ENCODE peak calls at places on chromosomes 6 and 20, in eight cellular contexts. One of them, this sample, is unnamed.

GRCh38 chr6:147142684-147143245 is 61.5 kb upstream of the STXBP5 start:
- DNase-seq in HT1080: no peak
- DNase-seq in globus pallidus: no peak
- DNase-seq in RWPE1: no peak
- DNase-seq in fibroblast of lung: no peak
- DNase-seq in SJSA1: no peak
- DNase-seq in stimulated activated CD4-positive, alpha-beta T cell treated with anti-CD3 and anti-CD28 coated beads, Interleukin-4, amount 100 ng/mL, for 1 hour: no peak
- DNase-seq in colonic mucosa: no peak
- DNase-seq in this sample: no peak

GRCh38 chr20:9241721-9242427 is 173.0 kb downstream of the PLCB4 start:
- DNase-seq in stimulated activated CD4-positive, alpha-beta T cell treated with anti-CD3 and anti-CD28 coated beads, Interleukin-4, amount 100 ng/mL, for 1 hour: no peak
- DNase-seq in globus pallidus: no peak
- DNase-seq in fibroblast of lung: no peak
- DNase-seq in colonic mucosa: peak; percentile 38
- DNase-seq in SJSA1: no peak
- DNase-seq in RWPE1: no peak
- DNase-seq in HT1080: no peak
- DNase-seq in this sample: no peak

GRCh38 chr20:51525241-51526104 is 17.0 kb downstream of the NFATC2 start:
- DNase-seq in fibroblast of lung: no peak
- DNase-seq in stimulated activated CD4-positive, alpha-beta T cell treated with anti-CD3 and anti-CD28 coated beads, Interleukin-4, amount 100 ng/mL, for 1 hour: peak; percentile 70
- DNase-seq in globus pallidus: peak; percentile 48
- DNase-seq in RWPE1: no peak
- DNase-seq in colonic mucosa: peak; percentile 30
- DNase-seq in SJSA1: no peak
- DNase-seq in HT1080: no peak
- DNase-seq in this sample: no peak

GRCh38 chr20:10649817-10650200 is 24.0 kb downstream of the JAG1 start:
- DNase-seq in stimulated activated CD4-positive, alpha-beta T cell treated with anti-CD3 and anti-CD28 coated beads, Interleukin-4, amount 100 ng/mL, for 1 hour: no peak
- DNase-seq in RWPE1: no peak
- DNase-seq in colonic mucosa: no peak
- DNase-seq in HT1080: no peak
- DNase-seq in globus pallidus: no peak
- DNase-seq in fibroblast of lung: no peak
- DNase-seq in SJSA1: peak; percentile 56
- DNase-seq in this sample: no peak

GRCh38 chr6:43803055-43803782 is 33.2 kb downstream of the VEGFA start:
- DNase-seq in RWPE1: no peak
- DNase-seq in SJSA1: no peak
- DNase-seq in globus pallidus: no peak
- DNase-seq in stimulated activated CD4-positive, alpha-beta T cell treated with anti-CD3 and anti-CD28 coated beads, Interleukin-4, amount 100 ng/mL, for 1 hour: no peak
- DNase-seq in fibroblast of lung: peak; percentile 71
- DNase-seq in colonic mucosa: no peak
- DNase-seq in HT1080: no peak
- DNase-seq in this sample: no peak

GRCh38 chr20:24379116-24379927 is 90.1 kb upstream of the SYNDIG1 start:
- DNase-seq in globus pallidus: no peak
- DNase-seq in stimulated activated CD4-positive, alpha-beta T cell treated with anti-CD3 and anti-CD28 coated beads, Interleukin-4, amount 100 ng/mL, for 1 hour: no peak
- DNase-seq in SJSA1: peak; percentile 59
- DNase-seq in colonic mucosa: no peak
- DNase-seq in HT1080: peak; percentile 53
- DNase-seq in RWPE1: peak; percentile 6
- DNase-seq in fibroblast of lung: peak; percentile 69
- DNase-seq in this sample: no peak

GRCh38 chr6:19279137-19279747 is 557.9 kb upstream of the ID4 start:
- DNase-seq in globus pallidus: no peak
- DNase-seq in SJSA1: no peak
- DNase-seq in HT1080: no peak
- DNase-seq in RWPE1: no peak
- DNase-seq in fibroblast of lung: peak; percentile 65
- DNase-seq in colonic mucosa: no peak
- DNase-seq in stimulated activated CD4-positive, alpha-beta T cell treated with anti-CD3 and anti-CD28 coated beads, Interleukin-4, amount 100 ng/mL, for 1 hour: no peak
- DNase-seq in this sample: no peak

GRCh38 chr6:2630362-2630761 is 120.4 kb downstream of the MYLK4 start:
- DNase-seq in stimulated activated CD4-positive, alpha-beta T cell treated with anti-CD3 and anti-CD28 coated beads, Interleukin-4, amount 100 ng/mL, for 1 hour: no peak
- DNase-seq in RWPE1: peak; percentile 91
- DNase-seq in globus pallidus: no peak
- DNase-seq in HT1080: peak; percentile 96
- DNase-seq in SJSA1: peak; percentile 68
- DNase-seq in fibroblast of lung: peak; percentile 98
- DNase-seq in colonic mucosa: no peak
- DNase-seq in this sample: peak; percentile 37

GRCh38 chr6:23174781-23175361 is 605.5 kb downstream of the HDGFL1 start:
- DNase-seq in colonic mucosa: no peak
- DNase-seq in HT1080: peak; percentile 84
- DNase-seq in stimulated activated CD4-positive, alpha-beta T cell treated with anti-CD3 and anti-CD28 coated beads, Interleukin-4, amount 100 ng/mL, for 1 hour: no peak
- DNase-seq in SJSA1: peak; percentile 94
- DNase-seq in fibroblast of lung: peak; percentile 97
- DNase-seq in RWPE1: peak; percentile 49
- DNase-seq in globus pallidus: no peak
- DNase-seq in this sample: peak; percentile 48

This sample was measured in SK-MEL-5.